ENCODE peak calls at places on chromosome 20, in ten cellular contexts. U is NCI-H2171; S is activated CD4-positive, alpha-beta T cell treated with anti-CD3 and anti-CD28 coated beads, Interleukin-2, amount 50 U/mL, for 24 hours; F is endothelial cell of umbilical vein; B is GM23248; P is neural crest cell; D is heart right ventricle; M is IMR-90; I is astrocyte; E is activated T-helper 9 cell treated with anti-CD3 and anti-CD28 coated beads, Interleukin-2, amount 50 U/mL, for 16 hours. R is an unnamed sample.

GRCh38 chr20:14384411-14384810 is 47.0 kb upstream of the FLRT3 start:
- DNase-seq in B (peak; percentile 16), S (no peak), M (peak; percentile 59), E (no peak), F (no peak), U (no peak), P (no peak), I (no peak), D (no peak), R (peak; percentile 1)

GRCh38 chr20:1949711-1950110 is 44.1 kb downstream of the PDYN start:
- DNase-seq in U (no peak), B (no peak), S (no peak), I (no peak), P (no peak), E (no peak), D (no peak), F (no peak), M (no peak), R (no peak)

GRCh38 chr20:49865559-49865958 is 49.8 kb downstream of the SPATA2 start:
- DNase-seq in F (no peak), U (no peak), P (no peak), B (peak; percentile 74), S (no peak), D (no peak), M (peak; percentile 24), E (no peak), I (no peak), R (no peak)

GRCh38 chr20:57369601-57370000 is 18.5 kb downstream of the RAE1 start:
- DNase-seq in I (no peak), D (no peak), F (no peak), S (no peak), U (no peak), P (no peak), E (no peak), B (no peak), M (no peak), R (no peak)

GRCh38 chr20:20812141-20812540 is 99.7 kb upstream of the RALGAPA2 start:
- DNase-seq in U (no peak), S (no peak), D (no peak), M (no peak), B (no peak), E (no peak), I (no peak), F (no peak), P (no peak), R (no peak)

GRCh38 chr20:16479666-16480065 is 93.6 kb downstream of the KIF16B start:
- DNase-seq in I (no peak), M (peak; percentile 28), U (no peak), D (no peak), F (no peak), E (no peak), B (no peak), P (no peak), S (no peak), R (no peak)

GRCh38 chr20:32820000-32820697 is 395 bp downstream of the MAPRE1 start:
- DNase-seq in E (peak; percentile 55), U (peak; percentile 86), P (peak; percentile 93), M (peak; percentile 40), F (peak; percentile 64), B (peak; percentile 83), I (peak; percentile 25), D (no peak), S (peak; percentile 80), R (peak; percentile 57)

GRCh38 chr20:14568225-14568624 is 230.8 kb upstream of the FLRT3 start:
- DNase-seq in E (no peak), S (no peak), P (no peak), B (peak; percentile 28), I (peak; percentile 7), U (no peak), F (no peak), M (no peak), D (no peak), R (no peak)

GRCh38 chr20:4898282-4898681 is 103.0 kb downstream of the SLC23A2 start:
- DNase-seq in B (peak; percentile 95), D (peak; percentile 35), P (no peak), E (no peak), F (peak; percentile 48), U (no peak), I (peak; percentile 79), S (no peak), M (peak; percentile 89), R (no peak)

GRCh38 chr20:50578061-50578777 is 68.0 kb downstream of the PTPN1 start:
- DNase-seq in D (no peak), E (no peak), I (no peak), B (no peak), F (no peak), M (no peak), S (no peak), P (no peak), U (no peak), R (no peak)

R was measured in NCI-H1694 treated with DMSO at 0.1 percent for 48 hours.